ENCODE peak calls at places on chromosomes 13 and 19, in ten cellular contexts. T, Q, N, P, O, S, Z, R, Y and K are unnamed samples.

GRCh38 chr19:14107581-14108461 is 9.7 kb downstream of the PRKACA start:
- ATAC-seq in S (no peak), Q (no peak), T (no peak), O (no peak), Z (peak), P (no peak), Y (peak), R (no peak), N (no peak), K (no peak)

GRCh38 chr13:110376120-110376519 is 69.0 kb downstream of the COL4A2 start:
- ATAC-seq in P (no peak), T (no peak), Y (peak), Q (no peak), R (no peak), N (no peak), S (no peak), Z (peak), O (no peak), K (no peak)

GRCh38 chr13:111844222-111844671 is 222.7 kb upstream of the SOX1 start:
- ATAC-seq in Y (no peak), S (no peak), Z (no peak), N (no peak), T (no peak), Q (no peak), O (no peak), P (peak), R (no peak), K (no peak)

GRCh38 chr13:26629260-26629659 is 71.8 kb downstream of the WASF3 start:
- ATAC-seq in S (no peak), N (peak), P (peak), Z (no peak), T (no peak), Q (no peak), Y (no peak), O (no peak), R (no peak), K (no peak)

GRCh38 chr19:53157601-53158000 is 1.3 kb downstream of the ZNF347 start:
- ATAC-seq in T (no peak), Y (peak), N (no peak), R (no peak), O (no peak), Z (no peak), S (no peak), P (no peak), Q (no peak), K (no peak)

GRCh38 chr19:45952691-45953505 is 20.8 kb downstream of the NOVA2 start:
- ATAC-seq in Z (peak), P (peak), N (peak), R (peak), S (peak), O (peak), Y (peak), T (peak), Q (peak), K (peak)

GRCh38 chr13:24348797-24349515 is 39.6 kb downstream of the C1QTNF9 start:
- ATAC-seq in R (no peak), P (no peak), T (no peak), Z (no peak), Q (no peak), S (no peak), N (peak), Y (no peak), O (no peak), K (no peak)

GRCh38 chr19:52095172-52096014 is at the start of gene ZNF841:
- ATAC-seq in R (peak), S (peak), Q (peak), P (peak), N (no peak), O (peak), Z (peak), T (peak), Y (peak), K (peak)

GRCh38 chr13:32164622-32165268 is 133.2 kb downstream of the FRY start:
- ATAC-seq in R (peak), O (peak), P (peak), T (peak), Y (peak), Z (no peak), S (no peak), N (peak), Q (peak), K (peak)

GRCh38 chr19:12748489-12748888 is 3.1 kb upstream of the BEST2 start:
- ATAC-seq in T (no peak), O (no peak), N (peak), R (no peak), Z (no peak), P (no peak), Q (no peak), Y (no peak), S (no peak), K (no peak)